ENCODE peak calls at places on chromosomes 11 and 22, in six cellular contexts. U, N, D, Q, P and M are unnamed samples.

GRCh38 chr11:60169264-60169915 is 13.5 kb downstream of the MS4A6A start:
- DNase-seq in U (peak; percentile 39), N (no peak), D (no peak), Q (peak; percentile 49), P (no peak), M (peak; percentile 33)

GRCh38 chr22:28783786-28784671 is 11.5 kb downstream of the CCDC117 start:
- DNase-seq in U (peak; percentile 58), N (peak; percentile 52), D (no peak), Q (no peak), P (no peak), M (peak; percentile 96)

GRCh38 chr11:1308745-1309497 is 511 bp downstream of the TOLLIP start:
- DNase-seq in U (no peak), N (no peak), D (peak; percentile 93), Q (no peak), P (no peak), M (no peak)

GRCh38 chr11:61828629-61829407 is 718 bp downstream of the FADS2 start:
- DNase-seq in U (peak; percentile 42), N (no peak), D (no peak), Q (peak; percentile 73), P (no peak), M (no peak)

GRCh38 chr22:28332410-28332809 is 347.2 kb downstream of the TTC28 start:
- DNase-seq in U (no peak), N (peak; percentile 28), D (no peak), Q (no peak), P (no peak), M (no peak)

GRCh38 chr11:128627666-128628342 is 40.4 kb upstream of the ETS1 start:
- DNase-seq in U (no peak), N (no peak), D (no peak), Q (peak; percentile 43), P (no peak), M (no peak)

GRCh38 chr22:35215993-35216392 is 41.3 kb upstream of the HMGXB4 start:
- DNase-seq in U (no peak), N (no peak), D (peak; percentile 23), Q (no peak), P (no peak), M (no peak)

GRCh38 chr22:38700271-38700788 is 413 bp downstream of the JOSD1 start:
- DNase-seq in U (no peak), N (no peak), D (no peak), Q (no peak), P (no peak), M (peak; percentile 35)

GRCh38 chr11:94315664-94316063 is 11.3 kb downstream of the IZUMO1R start:
- DNase-seq in U (no peak), N (peak; percentile 36), D (no peak), Q (no peak), P (no peak), M (no peak)

GRCh38 chr22:22431271-22432220 is 77.0 kb downstream of the ZNF280B start:
- DNase-seq in U (peak; percentile 48), N (peak; percentile 34), D (peak; percentile 99), Q (peak; percentile 89), P (no peak), M (peak; percentile 49)

GRCh38 chr11:64035081-64035524 is 628 bp upstream of the FLRT1 start:
- DNase-seq in U (no peak), N (no peak), D (no peak), Q (no peak), P (no peak), M (no peak)

GRCh38 chr22:39349967-39350802 is at the start of gene SYNGR1:
- DNase-seq in U (no peak), N (no peak), D (no peak), Q (no peak), P (no peak), M (no peak)

DNA sequence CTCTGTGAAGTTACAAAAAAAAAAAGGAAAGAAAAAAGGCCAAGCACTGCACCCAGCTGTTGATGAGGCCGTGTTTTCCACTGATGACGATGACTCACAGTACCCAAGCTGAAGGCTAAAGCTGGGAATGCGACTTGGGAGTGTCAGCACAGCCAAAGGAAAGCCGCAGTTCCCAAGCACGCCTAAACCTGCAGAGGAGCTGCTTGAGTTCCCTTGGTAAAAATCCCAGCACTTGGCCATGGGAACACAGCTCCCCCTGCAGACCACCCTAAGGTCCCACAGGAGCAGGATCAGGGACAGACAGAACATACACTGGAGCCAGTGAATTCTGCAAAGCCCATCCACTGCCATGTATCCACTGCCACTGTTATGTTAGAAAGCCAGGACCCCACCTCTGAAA is 39.9 kb downstream of the SERGEF start:
- DNase-seq in U (peak; percentile 62), N (peak; percentile 93), D (peak; percentile 51), Q (peak; percentile 77), P (no peak), M (peak; percentile 23)
- TF ChIP-seq USF2 in U (no peak), N (no peak), D (no peak), Q (no peak), P (no peak), M (no peak)

GRCh38 chr11:123062158-123062891 is 389 bp upstream of the HSPA8 start:
- DNase-seq in U (peak; percentile 97), N (peak; percentile 100), D (peak; percentile 88), Q (peak; percentile 96), P (peak; percentile 97), M (peak; percentile 97)
- TF ChIP-seq POLR2A in U (peak; percentile 26), N (no peak), D (no peak), Q (peak; percentile 54), P (no peak), M (peak; percentile 58)

GRCh38 chr22:50072714-50073538 is 12.3 kb downstream of the MLC1 start:
- DNase-seq in U (no peak), N (no peak), D (no peak), Q (no peak), P (no peak), M (no peak)
- TF ChIP-seq USF2 in U (no peak), N (no peak), D (no peak), Q (no peak), P (no peak), M (no peak)

GRCh38 chr11:34105079-34105956 is at the start of gene NAT10:
- DNase-seq in U (peak; percentile 99), N (peak; percentile 99), D (peak; percentile 91), Q (peak; percentile 97), P (peak; percentile 99), M (peak; percentile 97)
- TF ChIP-seq POLR2A in U (peak; percentile 87), N (peak; percentile 80), D (peak; percentile 96), Q (peak; percentile 99), P (peak; percentile 96), M (peak; percentile 94)